ENCODE peak calls at places on chromosomes 7 and 10, in five cellular contexts. T is mammary epithelial cell, Y is HFF-Myc, R is fibroblast of the aortic adventitia, C is astrocyte of the spinal cord. S is an unnamed sample.

GRCh38 chr10:87635498-87636312 is 24.0 kb upstream of the PAPSS2 start:
- DNase-seq in T (peak), Y (peak), R (peak), C (peak), S (peak)

GRCh38 chr10:69876931-69877330 is 75.2 kb downstream of the COL13A1 start:
- DNase-seq in T (no peak), Y (no peak), R (no peak), C (no peak), S (no peak)

GRCh38 chr7:45649560-45650346 is 75.6 kb downstream of the ADCY1 start:
- DNase-seq in T (no peak), Y (no peak), R (no peak), C (no peak), S (no peak)

GRCh38 chr7:28502408-28502807 is 90.1 kb downstream of the CREB5 start:
- DNase-seq in T (no peak), Y (no peak), R (no peak), C (no peak), S (no peak)

GRCh38 chr7:207418-208127 is 15.2 kb downstream of the FAM20C start:
- DNase-seq in T (no peak), Y (no peak), R (no peak), C (no peak), S (no peak)

GRCh38 chr7:124698964-124699363 is 66.6 kb downstream of the GPR37 start:
- DNase-seq in T (no peak), Y (no peak), R (no peak), C (no peak), S (no peak)

GRCh38 chr10:4013651-4014085 is 228.7 kb upstream of the KLF6 start:
- DNase-seq in T (peak), Y (no peak), R (no peak), C (no peak), S (no peak)

GRCh38 chr7:48052748-48053147 is 17.4 kb downstream of the C7orf57 start:
- DNase-seq in T (peak), Y (no peak), R (peak), C (peak), S (peak)

GRCh38 chr7:55198634-55199366 is 166.3 kb upstream of the LANCL2 start:
- DNase-seq in T (no peak), Y (no peak), R (no peak), C (no peak), S (no peak)

GRCh38 chr7:19362099-19362498 is 216.9 kb upstream of the FERD3L start:
- DNase-seq in T (peak), Y (no peak), R (peak), C (peak), S (peak)

GRCh38 chr7:150450491-150450992 is at the start of gene GIMAP8:
- DNase-seq in T (no peak), Y (no peak), R (no peak), C (no peak), S (no peak)
- H3K4me3 ChIP-seq in T (no peak), Y (no peak), R (no peak), C (no peak), S (no peak)

DNA sequence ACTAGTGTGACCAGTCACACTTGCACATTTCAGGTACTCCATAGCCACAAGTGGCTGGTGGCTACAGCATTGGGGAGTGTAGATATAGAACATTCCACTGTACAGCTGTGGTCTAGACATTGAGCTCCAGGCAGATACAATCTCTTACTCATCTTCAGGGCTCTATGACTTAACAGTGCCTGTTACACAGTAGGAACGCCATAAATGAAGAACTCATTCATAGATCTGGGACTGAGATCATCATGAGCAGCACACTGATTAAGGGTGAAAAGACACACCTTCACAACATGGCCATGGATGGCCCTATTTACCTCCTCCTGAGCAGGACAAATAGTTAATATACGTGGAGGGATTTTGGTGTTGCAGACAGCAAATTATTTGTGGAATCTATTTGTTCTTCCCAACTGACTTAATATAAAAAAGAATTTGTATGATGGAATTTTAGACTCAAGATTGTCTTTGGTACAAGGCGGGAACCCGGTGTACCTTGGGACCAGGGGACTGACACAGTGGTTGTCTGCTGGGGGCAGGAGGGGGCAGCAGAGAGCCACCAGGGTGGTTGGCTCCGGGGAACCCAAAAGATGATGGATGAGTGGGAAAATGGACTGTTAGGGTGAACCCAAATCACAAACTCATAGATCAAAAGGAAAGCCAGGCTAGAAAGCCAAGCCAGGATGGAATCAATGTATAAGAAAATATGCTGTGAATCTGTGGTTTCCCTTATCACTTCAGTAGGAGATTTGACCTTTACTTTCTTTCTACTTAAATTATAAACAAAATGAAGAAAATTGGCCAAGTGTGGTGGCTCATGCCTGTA is 24.3 kb upstream of the CPA2 start:
- DNase-seq in T (peak), Y (peak), R (peak), C (peak), S (peak)
- TF ChIP-seq CTCF in T (peak), Y (peak), R (peak), C (peak), S (peak)

GRCh38 chr10:16948335-16948734 is 131.1 kb upstream of the RSU1 start:
- DNase-seq in T (no peak), Y (no peak), R (no peak), C (no peak), S (no peak)
- H3K4me3 ChIP-seq in T (no peak), Y (no peak), R (no peak), C (no peak), S (no peak)

GRCh38 chr10:84089162-84089561 is 50.1 kb upstream of the GHITM start:
- DNase-seq in T (no peak), Y (no peak), R (no peak), C (no peak), S (no peak)
- TF ChIP-seq CTCF in T (no peak), Y (no peak), R (no peak), C (no peak), S (no peak)

GRCh38 chr7:152925412-152926147 is 166.0 kb downstream of the ACTR3B start:
- DNase-seq in T (no peak), Y (no peak), R (no peak), C (no peak), S (no peak)
- H3K4me3 ChIP-seq in T (no peak), Y (no peak), R (no peak), C (no peak), S (no peak)

GRCh38 chr7:127415060-127415742 is 22.7 kb upstream of the ZNF800 start:
- DNase-seq in T (no peak), Y (no peak), R (no peak), C (no peak), S (no peak)

GRCh38 chr7:127413326-127413725 is 20.8 kb upstream of the ZNF800 start:
- DNase-seq in T (no peak), Y (no peak), R (no peak), C (no peak), S (no peak)

GRCh38 chr7:127413962-127414361 is 21.5 kb upstream of the ZNF800 start:
- DNase-seq in T (no peak), Y (no peak), R (no peak), C (no peak), S (no peak)

GRCh38 chr7:127404282-127405049 is 12.0 kb upstream of the ZNF800 start:
- DNase-seq in T (no peak), Y (no peak), R (no peak), C (no peak), S (no peak)

GRCh38 chr7:127409629-127410028 is 17.1 kb upstream of the ZNF800 start:
- DNase-seq in T (no peak), Y (no peak), R (peak), C (no peak), S (peak)
- TF ChIP-seq CTCF in T (no peak), Y (no peak), R (peak), C (no peak), S (peak)

DNA sequence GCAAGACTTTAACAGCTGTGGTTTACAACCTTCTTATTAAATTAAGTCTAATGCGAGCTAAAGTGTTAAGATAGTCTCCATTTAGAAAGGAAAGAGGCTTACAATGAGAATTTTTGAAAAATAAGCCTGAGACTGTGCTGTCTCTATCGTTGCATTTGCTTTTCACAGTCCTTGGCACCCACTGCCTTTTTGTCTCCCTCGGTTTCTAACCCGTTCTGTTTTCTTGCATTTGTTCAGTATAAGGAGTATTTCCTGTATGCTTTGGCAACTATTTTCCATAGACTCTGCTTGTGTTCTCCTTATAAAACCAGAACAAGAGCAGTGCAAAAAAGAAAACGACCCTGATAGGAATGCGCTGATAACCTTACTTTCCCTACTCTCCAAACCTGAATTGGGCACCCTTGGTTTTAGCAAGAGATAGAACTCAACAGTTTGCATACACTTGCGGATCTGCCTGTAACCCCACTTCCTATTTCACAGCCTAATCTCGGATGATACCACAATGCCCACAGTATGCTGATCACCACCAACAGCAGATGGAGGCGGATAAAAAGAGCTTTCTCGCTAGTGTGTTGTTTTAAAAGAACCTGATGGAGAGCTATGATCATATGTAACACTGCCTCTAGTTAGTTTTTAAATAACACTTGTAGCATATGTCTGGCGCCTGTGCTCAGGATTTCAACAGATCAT is 1.5 kb upstream of the ARHGAP12 start:
- DNase-seq in T (peak), Y (no peak), R (peak), C (peak), S (no peak)
- H3K4me3 ChIP-seq in T (peak), Y (peak), R (peak), C (peak), S (peak)